ENCODE peak calls at places on chromosomes 16 and 17, in four cellular contexts. O is hypothalamus, L is sciatic nerve, I is lower lobe of right lung. P is an unnamed sample.

GRCh38 chr17:27577124-27577761 is 53.7 kb upstream of the LGALS9 start:
- DNase-seq in I (no peak), O (peak; percentile 62), L (no peak), P (no peak)

GRCh38 chr17:30238387-30239088 is 3.0 kb upstream of the SLC6A4 start:
- DNase-seq in O (no peak), I (no peak), L (no peak), P (no peak)

GRCh38 chr17:7574176-7574953 is 5.1 kb upstream of the CD68 start:
- DNase-seq in O (no peak), I (no peak), L (no peak), P (no peak)

GRCh38 chr17:61325382-61326073 is 74.1 kb upstream of the TBX2 start:
- DNase-seq in I (no peak), O (no peak), L (no peak), P (no peak)

GRCh38 chr16:85794696-85795095 is 4.6 kb downstream of the EMC8 start:
- DNase-seq in O (no peak), I (no peak), L (no peak), P (no peak)

GRCh38 chr16:67199011-67199807 is at the start of gene ELMO3:
- DNase-seq in I (peak; percentile 77), O (no peak), L (no peak), P (no peak)

GRCh38 chr16:76729525-76729924 is 452.3 kb downstream of the CNTNAP4 start:
- DNase-seq in I (no peak), O (no peak), L (no peak), P (no peak)

GRCh38 chr17:17108681-17109049 is 66.4 kb downstream of the MPRIP start:
- DNase-seq in O (peak; percentile 37), I (peak; percentile 79), L (no peak), P (no peak)

GRCh38 chr17:74736423-74737298 is at the start of gene RAB37:
- DNase-seq in O (no peak), I (peak; percentile 75), L (no peak), P (no peak)

GRCh38 chr17:45423304-45423703 is 9.4 kb downstream of the ARHGAP27 start:
- DNase-seq in L (no peak), O (no peak), I (no peak), P (no peak)

GRCh38 chr17:83064732-83065659 is 14.4 kb upstream of the METRNL start:
- DNase-seq in I (peak; percentile 74), L (peak; percentile 66), O (no peak), P (peak; percentile 28)

GRCh38 chr16:57639172-57639571 is 10.7 kb downstream of the ADGRG1 start:
- DNase-seq in O (peak; percentile 75), I (peak; percentile 56), L (no peak), P (no peak)

GRCh38 chr16:87721622-87722565 is 43.9 kb downstream of the KLHDC4 start:
- DNase-seq in I (no peak), O (no peak), L (no peak), P (no peak)

GRCh38 chr17:42191209-42191608 is 3.1 kb downstream of the GHDC start:
- DNase-seq in L (no peak), I (no peak), O (no peak), P (no peak)

GRCh38 chr16:85699628-85700027 is 10.9 kb upstream of the GINS2 start:
- DNase-seq in O (no peak), I (no peak), L (no peak), P (no peak)

GRCh38 chr17:46800573-46800972 is 17.9 kb downstream of the WNT3 start:
- DNase-seq in O (no peak), I (no peak), L (no peak), P (no peak)

GRCh38 chr17:3754458-3755334 is 31.0 kb downstream of the HASPIN start:
- DNase-seq in I (peak; percentile 93), L (no peak), O (no peak), P (no peak)

GRCh38 chr17:64038331-64039105 is 18.1 kb upstream of the ICAM2 start:
- DNase-seq in O (no peak), L (no peak), I (no peak), P (no peak)

GRCh38 chr16:79605999-79606398 is 5.5 kb upstream of the MAF start:
- DNase-seq in I (no peak), L (no peak), O (no peak), P (peak; percentile 46)

GRCh38 chr16:81204794-81205680 is 33.5 kb upstream of the BCO1 start:
- DNase-seq in L (peak; percentile 69), O (peak; percentile 12), I (no peak), P (peak; percentile 53)

GRCh38 chr17:75771334-75772281 is 6.6 kb upstream of the GALK1 start:
- DNase-seq in L (peak; percentile 57), I (no peak), O (no peak), P (no peak)

GRCh38 chr16:55605756-55606155 is 39.3 kb downstream of the CAPNS2 start:
- DNase-seq in L (no peak), O (no peak), I (no peak), P (no peak)

GRCh38 chr16:22217890-22218730 is 12.0 kb downstream of the EEF2K start:
- DNase-seq in L (no peak), O (no peak), I (no peak), P (peak; percentile 62)

P was measured in uterus.